ENCODE peak calls at places on chromosomes 2 and 18, in seven cellular contexts. One of them, this sample, is unnamed.

GRCh38 chr2:155665704-155666103 is 666.8 kb downstream of the NR4A2 start:
- DNase-seq in IMR-90: no peak
- DNase-seq in A549: no peak
- DNase-seq in K562: no peak
- DNase-seq in HCT116: no peak
- DNase-seq in H1: no peak
- DNase-seq in HepG2: no peak
- DNase-seq in this sample: no peak

GRCh38 chr2:140257692-140258300 is 1477.6 kb upstream of the NXPH2 start:
- DNase-seq in IMR-90: no peak
- DNase-seq in A549: no peak
- DNase-seq in K562: no peak
- DNase-seq in HCT116: no peak
- DNase-seq in H1: no peak
- DNase-seq in HepG2: no peak
- DNase-seq in this sample: no peak

GRCh38 chr2:1052671-1053270 is 102.1 kb downstream of the SNTG2 start:
- DNase-seq in IMR-90: peak
- DNase-seq in A549: no peak
- DNase-seq in K562: no peak
- DNase-seq in HCT116: no peak
- DNase-seq in H1: no peak
- DNase-seq in HepG2: no peak
- DNase-seq in this sample: no peak

GRCh38 chr18:47595816-47596501 is 334.5 kb downstream of the SMAD2 start:
- DNase-seq in IMR-90: no peak
- DNase-seq in A549: peak
- DNase-seq in K562: peak
- DNase-seq in HCT116: peak
- DNase-seq in H1: peak
- DNase-seq in HepG2: peak
- DNase-seq in this sample: peak

GRCh38 chr2:61177727-61178549 is 15.9 kb downstream of the C2orf74 start:
- DNase-seq in IMR-90: peak
- DNase-seq in A549: no peak
- DNase-seq in K562: no peak
- DNase-seq in HCT116: no peak
- DNase-seq in H1: peak
- DNase-seq in HepG2: peak
- DNase-seq in this sample: no peak

GRCh38 chr2:10839813-10840212 is 27.2 kb upstream of the PDIA6 start:
- DNase-seq in IMR-90: peak
- DNase-seq in A549: no peak
- DNase-seq in K562: no peak
- DNase-seq in HCT116: no peak
- DNase-seq in H1: peak
- DNase-seq in HepG2: no peak
- DNase-seq in this sample: no peak

GRCh38 chr2:121366040-121366439 is 81.0 kb upstream of the TFCP2L1 start:
- DNase-seq in IMR-90: no peak
- DNase-seq in A549: no peak
- DNase-seq in K562: no peak
- DNase-seq in HCT116: no peak
- DNase-seq in H1: no peak
- DNase-seq in HepG2: no peak
- DNase-seq in this sample: no peak

GRCh38 chr2:223889133-223889769 is 51.9 kb upstream of the AP1S3 start:
- DNase-seq in IMR-90: no peak
- DNase-seq in A549: no peak
- DNase-seq in K562: no peak
- DNase-seq in HCT116: no peak
- DNase-seq in H1: no peak
- DNase-seq in HepG2: no peak
- DNase-seq in this sample: no peak

GRCh38 chr2:86037141-86037794 is 68.4 kb downstream of the POLR1A start:
- DNase-seq in IMR-90: peak
- DNase-seq in A549: no peak
- DNase-seq in K562: no peak
- DNase-seq in HCT116: no peak
- DNase-seq in H1: no peak
- DNase-seq in HepG2: no peak
- DNase-seq in this sample: no peak

GRCh38 chr2:207437136-207437856 is 92.5 kb upstream of the CREB1 start:
- DNase-seq in IMR-90: no peak
- DNase-seq in A549: no peak
- DNase-seq in K562: no peak
- DNase-seq in HCT116: no peak
- DNase-seq in H1: no peak
- DNase-seq in HepG2: no peak
- DNase-seq in this sample: no peak

GRCh38 chr2:201254331-201254730 is 6.0 kb upstream of the CASP8 start:
- DNase-seq in IMR-90: peak
- DNase-seq in A549: no peak
- DNase-seq in K562: no peak
- DNase-seq in HCT116: no peak
- DNase-seq in H1: peak
- DNase-seq in HepG2: peak
- DNase-seq in this sample: no peak

GRCh38 chr2:168220971-168221819 is 26.2 kb downstream of the STK39 start:
- DNase-seq in IMR-90: peak
- DNase-seq in A549: no peak
- DNase-seq in K562: no peak
- DNase-seq in HCT116: no peak
- DNase-seq in H1: no peak
- DNase-seq in HepG2: peak
- DNase-seq in this sample: no peak

GRCh38 chr2:168090366-168091019 is 156.9 kb downstream of the STK39 start:
- DNase-seq in IMR-90: no peak
- DNase-seq in A549: no peak
- DNase-seq in K562: no peak
- DNase-seq in HCT116: no peak
- DNase-seq in H1: no peak
- DNase-seq in HepG2: no peak
- DNase-seq in this sample: peak

GRCh38 chr2:18132697-18133096 is 254.2 kb downstream of the KCNS3 start:
- DNase-seq in IMR-90: peak
- DNase-seq in A549: no peak
- DNase-seq in K562: no peak
- DNase-seq in HCT116: no peak
- DNase-seq in H1: no peak
- DNase-seq in HepG2: no peak
- DNase-seq in this sample: no peak

GRCh38 chr18:26017929-26018328 is 72.5 kb downstream of the SS18 start:
- DNase-seq in IMR-90: no peak
- DNase-seq in A549: no peak
- DNase-seq in K562: no peak
- DNase-seq in HCT116: no peak
- DNase-seq in H1: no peak
- DNase-seq in HepG2: no peak
- DNase-seq in this sample: no peak

GRCh38 chr2:122652670-122653069 is 897.2 kb downstream of the TSN start:
- DNase-seq in IMR-90: no peak
- DNase-seq in A549: no peak
- DNase-seq in K562: no peak
- DNase-seq in HCT116: no peak
- DNase-seq in H1: no peak
- DNase-seq in HepG2: no peak
- DNase-seq in this sample: no peak

GRCh38 chr2:1742300-1742679 is 2.0 kb downstream of the PXDN start:
- DNase-seq in IMR-90: peak
- DNase-seq in A549: no peak
- DNase-seq in K562: no peak
- DNase-seq in HCT116: no peak
- DNase-seq in H1: no peak
- DNase-seq in HepG2: no peak
- DNase-seq in this sample: no peak

GRCh38 chr18:26487437-26487836 is 60.9 kb downstream of the KCTD1 start:
- DNase-seq in IMR-90: no peak
- DNase-seq in A549: peak
- DNase-seq in K562: no peak
- DNase-seq in HCT116: no peak
- DNase-seq in H1: no peak
- DNase-seq in HepG2: peak
- DNase-seq in this sample: peak

GRCh38 chr2:241965931-241966412 is 96.4 kb downstream of the RTP5 start:
- DNase-seq in IMR-90: peak
- DNase-seq in A549: no peak
- DNase-seq in K562: peak
- DNase-seq in HCT116: peak
- DNase-seq in H1: no peak
- DNase-seq in HepG2: peak
- DNase-seq in this sample: peak
- TF ChIP-seq CEBPB in IMR-90: peak
- TF ChIP-seq CEBPB in A549: no peak
- TF ChIP-seq CEBPB in K562: no peak
- TF ChIP-seq CEBPB in HCT116: no peak
- TF ChIP-seq CEBPB in H1: no peak
- TF ChIP-seq CEBPB in HepG2: no peak
- TF ChIP-seq CEBPB in this sample: no peak

DNA sequence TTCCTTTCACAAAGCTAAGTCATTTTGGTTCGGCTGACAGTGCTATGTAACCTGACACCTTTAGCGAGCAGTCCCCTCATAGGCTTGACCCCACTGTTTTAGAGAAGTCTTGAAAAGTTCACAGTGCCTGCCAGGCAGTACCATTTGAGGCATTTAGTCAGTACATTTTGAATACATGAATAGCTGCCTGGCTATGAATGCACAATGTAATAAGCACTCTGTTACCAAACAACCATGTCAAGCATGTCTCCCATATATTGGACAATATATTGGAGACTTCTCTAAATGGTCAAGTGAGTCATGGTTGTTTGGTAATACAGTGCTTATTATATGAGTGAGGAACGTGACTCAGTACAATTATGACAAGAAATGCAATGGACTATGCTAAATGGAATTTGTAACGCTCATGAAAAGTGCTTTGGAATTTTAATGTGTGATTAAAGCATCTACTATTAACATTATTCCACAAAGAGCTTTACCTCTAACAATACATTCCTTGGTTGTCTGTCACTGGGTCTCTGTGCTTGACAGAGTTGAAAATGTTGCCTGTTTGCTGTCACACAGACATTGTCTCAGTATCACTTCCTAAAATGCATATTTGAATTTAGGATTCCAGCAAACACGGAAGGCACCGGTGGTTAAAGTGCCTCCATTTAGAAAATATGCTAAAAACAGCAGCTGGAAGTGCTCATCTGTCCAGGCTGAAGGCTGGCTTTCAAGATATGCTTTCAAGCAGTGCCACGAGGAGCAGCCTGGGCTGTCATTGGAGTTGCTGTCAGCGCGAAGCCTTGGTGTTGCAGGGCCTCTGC is 458.6 kb downstream of the FBXO15 start:
- DNase-seq in IMR-90: peak
- DNase-seq in A549: no peak
- DNase-seq in K562: no peak
- DNase-seq in HCT116: no peak
- DNase-seq in H1: no peak
- DNase-seq in HepG2: no peak
- DNase-seq in this sample: peak
- TF ChIP-seq CEBPB in IMR-90: peak
- TF ChIP-seq CEBPB in A549: no peak
- TF ChIP-seq CEBPB in K562: no peak
- TF ChIP-seq CEBPB in HCT116: no peak
- TF ChIP-seq CEBPB in H1: no peak
- TF ChIP-seq CEBPB in HepG2: no peak
- TF ChIP-seq CEBPB in this sample: no peak

GRCh38 chr2:129709956-129710598 is 269.4 kb upstream of the RAB6C start:
- DNase-seq in IMR-90: no peak
- DNase-seq in A549: no peak
- DNase-seq in K562: no peak
- DNase-seq in HCT116: no peak
- DNase-seq in H1: peak
- DNase-seq in HepG2: no peak
- DNase-seq in this sample: no peak
- TF ChIP-seq CEBPB in IMR-90: no peak
- TF ChIP-seq CEBPB in A549: no peak
- TF ChIP-seq CEBPB in K562: no peak
- TF ChIP-seq CEBPB in HCT116: no peak
- TF ChIP-seq CEBPB in H1: no peak
- TF ChIP-seq CEBPB in HepG2: no peak
- TF ChIP-seq CEBPB in this sample: no peak

GRCh38 chr18:48796491-48797205 is 154.1 kb downstream of the SMAD7 start:
- DNase-seq in IMR-90: no peak
- DNase-seq in A549: no peak
- DNase-seq in K562: no peak
- DNase-seq in HCT116: no peak
- DNase-seq in H1: no peak
- DNase-seq in HepG2: no peak
- DNase-seq in this sample: no peak

GRCh38 chr18:48797841-48798255 is 152.9 kb downstream of the SMAD7 start:
- DNase-seq in IMR-90: no peak
- DNase-seq in A549: no peak
- DNase-seq in K562: no peak
- DNase-seq in HCT116: no peak
- DNase-seq in H1: no peak
- DNase-seq in HepG2: no peak
- DNase-seq in this sample: no peak

GRCh38 chr18:48800479-48800876 is 150.3 kb downstream of the SMAD7 start:
- DNase-seq in IMR-90: no peak
- DNase-seq in A549: no peak
- DNase-seq in K562: no peak
- DNase-seq in HCT116: no peak
- DNase-seq in H1: peak
- DNase-seq in HepG2: no peak
- DNase-seq in this sample: no peak

GRCh38 chr18:48799724-48800315 is 150.9 kb downstream of the SMAD7 start:
- DNase-seq in IMR-90: no peak
- DNase-seq in A549: no peak
- DNase-seq in K562: no peak
- DNase-seq in HCT116: no peak
- DNase-seq in H1: peak
- DNase-seq in HepG2: no peak
- DNase-seq in this sample: no peak

DNA sequence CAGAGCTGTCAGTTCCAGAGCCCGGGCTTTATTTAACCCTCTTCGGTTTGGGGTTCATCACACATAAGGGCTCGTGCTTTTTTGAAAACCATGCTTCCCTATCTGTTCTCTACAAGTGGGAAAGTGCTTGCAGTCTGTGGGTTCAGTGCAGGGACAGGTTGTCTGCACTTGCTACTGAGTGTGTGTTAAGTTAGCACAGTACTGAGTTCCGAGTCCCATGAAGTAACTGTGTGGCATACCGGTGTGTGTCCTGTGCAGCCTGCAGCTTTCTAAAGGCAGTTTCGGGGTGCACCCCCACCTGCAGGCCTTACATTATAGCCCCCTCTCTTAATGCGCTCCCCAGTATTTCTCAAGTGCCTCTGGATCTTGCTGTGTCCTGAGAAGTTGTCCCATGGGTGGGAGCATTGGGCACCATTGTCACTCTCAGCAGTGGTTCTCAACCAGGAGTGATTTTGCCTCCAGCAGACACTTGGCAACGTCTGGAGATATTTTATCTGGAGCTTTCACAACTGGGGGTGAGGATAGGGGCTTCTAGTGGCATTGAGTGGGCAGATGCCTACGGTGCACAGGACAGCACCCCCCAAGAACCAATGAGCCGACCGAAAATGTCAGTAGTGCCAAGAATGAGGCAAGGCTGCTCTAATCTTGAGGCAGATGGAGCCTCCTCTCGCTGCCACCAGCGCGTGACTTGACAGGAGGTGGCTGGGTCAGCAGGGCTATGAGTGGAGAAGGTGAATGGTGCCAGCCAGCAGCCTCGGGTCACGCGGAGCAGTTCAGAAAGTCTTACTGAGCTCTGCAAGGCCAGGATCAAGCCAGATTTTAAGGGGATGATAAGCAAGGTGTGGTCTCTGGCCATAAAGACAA is 152.2 kb downstream of the SMAD7 start:
- DNase-seq in IMR-90: no peak
- DNase-seq in A549: no peak
- DNase-seq in K562: no peak
- DNase-seq in HCT116: no peak
- DNase-seq in H1: peak
- DNase-seq in HepG2: no peak
- DNase-seq in this sample: no peak
- TF ChIP-seq CEBPB in IMR-90: no peak
- TF ChIP-seq CEBPB in A549: no peak
- TF ChIP-seq CEBPB in K562: no peak
- TF ChIP-seq CEBPB in HCT116: no peak
- TF ChIP-seq CEBPB in H1: no peak
- TF ChIP-seq CEBPB in HepG2: no peak
- TF ChIP-seq CEBPB in this sample: no peak

This sample was measured in GM12878.